ENCODE peak calls at places on chromosomes 2 and 18, in nine cellular contexts. G is germinal center, W is stomach, D is Kasumi-1, U is posterior vena cava, J is NCI-H748 treated with DMSO at 0.1 percent for 48 hours, A is GM04503, O is heart right ventricle, E is GF-D8. S is an unnamed sample.
A peak's percentile ranks its signal among the peaks of the same experiment; 100 is the strongest.

GRCh38 chr2:100056478-100056877 is 85.9 kb downstream of the AFF3 start:
- DNase-seq in A (peak; percentile 24), U (no peak), G (no peak), O (no peak), W (no peak), D (no peak), J (no peak), E (no peak), S (no peak)

GRCh38 chr2:226488034-226488433 is 311.6 kb downstream of the IRS1 start:
- DNase-seq in U (no peak), J (no peak), D (no peak), E (no peak), W (no peak), O (no peak), G (no peak), A (no peak), S (no peak)

GRCh38 chr18:41073372-41073954 is 881.6 kb upstream of the PIK3C3 start:
- DNase-seq in W (no peak), E (no peak), U (no peak), D (no peak), O (no peak), A (peak; percentile 71), J (no peak), G (no peak), S (no peak)

GRCh38 chr2:1766851-1767771 is 22.8 kb upstream of the PXDN start:
- DNase-seq in E (no peak), G (no peak), J (no peak), W (peak; percentile 22), O (no peak), D (no peak), U (peak; percentile 74), A (no peak), S (no peak)

GRCh38 chr18:74722237-74722636 is 124.6 kb downstream of the ZNF407 start:
- DNase-seq in J (no peak), G (no peak), E (no peak), A (no peak), U (no peak), O (no peak), W (no peak), D (peak; percentile 68), S (no peak)

GRCh38 chr2:222380456-222380855 is 43.9 kb upstream of the SGPP2 start:
- DNase-seq in G (no peak), O (no peak), E (no peak), D (no peak), U (no peak), A (no peak), W (no peak), J (no peak), S (no peak)

GRCh38 chr2:84782717-84783442 is 98.0 kb downstream of the TRABD2A start:
- DNase-seq in U (no peak), A (no peak), E (no peak), J (no peak), G (no peak), D (no peak), W (no peak), O (no peak), S (no peak)

GRCh38 chr2:76008001-76008702 is 297.4 kb upstream of the GCFC2 start:
- DNase-seq in G (no peak), A (no peak), U (no peak), W (peak; percentile 81), O (no peak), E (no peak), D (no peak), J (no peak), S (no peak)

GRCh38 chr2:47403829-47404228 is 873 bp downstream of the MSH2 start:
- DNase-seq in W (peak; percentile 24), G (no peak), D (no peak), E (no peak), U (no peak), J (no peak), O (no peak), A (no peak), S (no peak)

GRCh38 chr18:22640281-22640842 is 222.6 kb upstream of the CTAGE1 start:
- DNase-seq in O (no peak), E (no peak), A (no peak), W (no peak), U (no peak), J (no peak), D (no peak), G (no peak), S (no peak)

GRCh38 chr2:211901226-211901625 is 637.4 kb downstream of the ERBB4 start:
- DNase-seq in G (no peak), W (no peak), D (no peak), E (no peak), U (no peak), O (no peak), J (peak; percentile 59), A (no peak), S (no peak)

GRCh38 chr2:100137877-100138570 is 4.4 kb downstream of the AFF3 start:
- DNase-seq in E (no peak), A (no peak), J (no peak), O (no peak), W (peak; percentile 40), U (no peak), D (no peak), G (no peak), S (no peak)

GRCh38 chr18:68083776-68084175 is 567.3 kb upstream of the DSEL start:
- DNase-seq in A (no peak), W (no peak), J (no peak), O (no peak), G (no peak), U (no peak), D (no peak), E (no peak), S (no peak)

GRCh38 chr2:73063909-73064875 is 7.3 kb downstream of the SFXN5 start:
- DNase-seq in D (no peak), J (no peak), W (no peak), U (no peak), G (no peak), O (no peak), E (no peak), A (peak; percentile 51), S (no peak)

GRCh38 chr18:47163241-47163640 is 12.9 kb downstream of the IER3IP1 start:
- DNase-seq in A (no peak), J (no peak), W (no peak), G (no peak), D (no peak), O (no peak), U (no peak), E (no peak), S (no peak)

GRCh38 chr2:223101340-223102039 is 49.5 kb downstream of the KCNE4 start:
- DNase-seq in D (peak; percentile 1), G (no peak), U (no peak), A (no peak), E (no peak), O (no peak), J (no peak), W (peak; percentile 41), S (peak; percentile 13)

GRCh38 chr2:108316194-108316880 is 27.6 kb downstream of the SULT1C2 start:
- DNase-seq in E (no peak), W (no peak), A (no peak), O (no peak), G (no peak), J (no peak), D (no peak), U (no peak), S (no peak)

GRCh38 chr2:69692424-69692823 is 48.9 kb upstream of the AAK1 start:
- DNase-seq in D (no peak), J (no peak), U (no peak), A (peak; percentile 48), E (no peak), W (no peak), G (no peak), O (no peak), S (no peak)

GRCh38 chr2:170965446-170966225 is 36.6 kb downstream of the GORASP2 start:
- DNase-seq in J (no peak), G (no peak), W (no peak), U (no peak), A (no peak), O (no peak), D (no peak), E (no peak), S (no peak)

GRCh38 chr18:8684577-8684976 is 20.8 kb upstream of the MTCL1 start:
- DNase-seq in G (no peak), U (no peak), D (no peak), O (no peak), W (no peak), A (no peak), J (no peak), E (no peak), S (no peak)

GRCh38 chr2:195575879-195576391 is 81.1 kb upstream of the SLC39A10 start:
- DNase-seq in J (no peak), D (peak; percentile 59), E (peak; percentile 48), A (peak; percentile 65), W (no peak), U (no peak), O (no peak), G (peak; percentile 18), S (no peak)

GRCh38 chr2:236162031-236162803 is 6.0 kb downstream of the GBX2 start:
- DNase-seq in D (no peak), E (no peak), U (no peak), G (no peak), W (no peak), A (no peak), O (no peak), J (no peak), S (no peak)

GRCh38 chr2:216700088-216700567 is 4.8 kb upstream of the IGFBP5 start:
- DNase-seq in W (no peak), J (peak; percentile 85), O (no peak), A (no peak), D (no peak), U (no peak), E (no peak), G (no peak), S (no peak)

GRCh38 chr18:11950824-11951223 is 30.5 kb upstream of the IMPA2 start:
- DNase-seq in J (no peak), O (no peak), U (no peak), D (no peak), G (no peak), W (no peak), A (no peak), E (no peak), S (no peak)

S was measured in GM19239.